ENCODE peak calls at places on chromosome 6, in ten cellular contexts. B is lower lobe of right lung, F is fibroblast of lung, U is astrocyte of the cerebellum, O is PC-3, Y is prostate gland, S is astrocyte of the spinal cord, A is AG04450, D is BE2C, T is tibial artery. X is an unnamed sample.

GRCh38 chr6:168643401-168643800 is 202.4 kb downstream of the SMOC2 start:
- DNase-seq in U (no peak), Y (no peak), B (no peak), T (no peak), O (no peak), S (no peak), A (no peak), D (no peak), F (no peak), X (no peak)

GRCh38 chr6:1153696-1154245 is 158.1 kb upstream of the FOXQ1 start:
- DNase-seq in Y (no peak), F (no peak), O (no peak), A (no peak), T (no peak), D (no peak), U (no peak), S (no peak), B (no peak), X (no peak)

GRCh38 chr6:36029464-36029863 is 1.9 kb downstream of the MAPK14 start:
- DNase-seq in U (peak), Y (peak), S (peak), F (peak), D (no peak), T (no peak), O (peak), A (peak), B (no peak), X (no peak)

GRCh38 chr6:89375427-89375868 is 22.9 kb upstream of the UBE2J1 start:
- DNase-seq in Y (peak), B (peak), S (no peak), T (no peak), U (no peak), O (peak), D (peak), F (no peak), A (no peak), X (peak)

GRCh38 chr6:158763440-158764187 is 55.6 kb downstream of the EZR start:
- DNase-seq in S (no peak), A (no peak), Y (no peak), B (no peak), F (no peak), D (no peak), T (no peak), U (no peak), O (no peak), X (no peak)

GRCh38 chr6:12716298-12716853 is at the start of gene PHACTR1:
- DNase-seq in D (no peak), B (no peak), S (no peak), Y (no peak), O (no peak), F (no peak), A (no peak), U (no peak), T (no peak), X (no peak)

GRCh38 chr6:149563203-149563927 is 2.8 kb upstream of the GINM1 start:
- DNase-seq in S (peak), A (peak), D (no peak), F (peak), Y (no peak), B (no peak), U (peak), T (no peak), O (peak), X (no peak)

GRCh38 chr6:112400282-112400681 is 53.2 kb downstream of the RFPL4B start:
- DNase-seq in T (no peak), O (no peak), F (no peak), B (no peak), A (no peak), Y (no peak), S (no peak), D (no peak), U (no peak), X (no peak)

GRCh38 chr6:53627391-53628218 is 38.0 kb downstream of the KLHL31 start:
- DNase-seq in U (no peak), S (no peak), O (no peak), B (no peak), D (no peak), Y (peak), A (no peak), T (no peak), F (no peak), X (no peak)

GRCh38 chr6:132780770-132781371 is 17.6 kb downstream of the SLC18B1 start:
- DNase-seq in O (peak), Y (no peak), T (no peak), F (peak), A (no peak), D (no peak), S (peak), B (no peak), U (peak), X (no peak)

GRCh38 chr6:45569210-45569945 is 191.6 kb upstream of the SUPT3H start:
- DNase-seq in T (no peak), O (no peak), D (no peak), S (no peak), B (peak), U (no peak), F (peak), Y (no peak), A (no peak), X (no peak)

GRCh38 chr6:135830452-135830851 is 21.0 kb upstream of the PDE7B start:
- DNase-seq in O (peak), Y (no peak), D (no peak), B (no peak), T (no peak), A (peak), U (peak), F (peak), S (peak), X (no peak)

GRCh38 chr6:26217714-26218075 is 130.5 kb downstream of the HFE start:
- DNase-seq in D (no peak), O (peak), U (no peak), S (peak), F (peak), A (no peak), B (no peak), Y (no peak), T (no peak), X (no peak)

GRCh38 chr6:151065027-151065815 is 174.5 kb upstream of the AKAP12 start:
- DNase-seq in U (no peak), F (peak), B (no peak), Y (no peak), A (no peak), S (no peak), T (peak), O (no peak), D (no peak), X (no peak)

GRCh38 chr6:89500486-89501020 is 67.6 kb downstream of the ANKRD6 start:
- DNase-seq in Y (no peak), D (no peak), S (no peak), T (no peak), A (no peak), O (no peak), B (no peak), U (no peak), F (no peak), X (no peak)

GRCh38 chr6:56004421-56004820 is 129.0 kb upstream of the BMP5 start:
- DNase-seq in F (peak), A (no peak), U (no peak), B (no peak), T (no peak), S (peak), Y (no peak), D (no peak), O (peak), X (no peak)

GRCh38 chr6:125002090-125002741 is 40.0 kb downstream of the RNF217 start:
- DNase-seq in F (peak), S (peak), B (no peak), T (no peak), A (no peak), O (no peak), Y (no peak), D (no peak), U (no peak), X (no peak)

GRCh38 chr6:156899532-156899931 is 122.4 kb downstream of the ARID1B start:
- DNase-seq in O (no peak), F (no peak), A (no peak), S (no peak), D (no peak), T (no peak), Y (no peak), B (no peak), U (no peak), X (no peak)

GRCh38 chr6:131456565-131456964 is 116.5 kb upstream of the ARG1 start:
- DNase-seq in F (no peak), T (no peak), U (no peak), B (no peak), O (no peak), Y (no peak), S (no peak), A (no peak), D (no peak), X (no peak)

GRCh38 chr6:80543598-80544181 is 437.2 kb downstream of the BCKDHB start:
- DNase-seq in Y (no peak), A (no peak), D (no peak), B (no peak), S (peak), F (peak), O (peak), U (no peak), T (no peak), X (no peak)

GRCh38 chr6:110357298-110357695 is 852 bp downstream of the METTL24 start:
- DNase-seq in S (no peak), A (no peak), Y (no peak), U (no peak), D (no peak), B (no peak), F (no peak), O (no peak), T (no peak), X (no peak)
- H3K4me3 ChIP-seq in S (peak), A (peak), Y (peak), U (peak), D (no peak), B (peak), F (peak), O (no peak), T (peak), X (no peak)

DNA sequence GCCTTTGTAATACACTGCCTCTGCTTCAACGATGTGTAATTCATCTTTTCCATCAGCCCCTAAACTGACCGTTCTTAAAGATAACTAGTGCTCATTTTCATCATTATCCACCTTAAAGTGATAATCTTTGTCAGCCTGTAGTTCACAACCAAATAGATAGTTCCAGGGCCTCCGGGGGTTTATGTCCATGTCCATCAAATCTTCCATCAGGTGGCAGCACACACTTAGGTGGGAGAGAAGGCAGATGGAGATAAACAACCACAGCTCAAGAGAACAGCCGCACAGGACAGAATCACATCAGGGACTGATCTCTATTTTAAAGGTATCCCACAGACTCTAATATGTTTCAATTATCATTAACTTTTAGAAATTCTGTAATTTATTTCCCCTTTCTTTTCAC is 90.9 kb downstream of the LMBRD1 start:
- DNase-seq in Y (no peak), B (no peak), O (no peak), D (peak), S (no peak), T (no peak), A (no peak), F (no peak), U (no peak), X (no peak)
- TF ChIP-seq CTCF in Y (no peak), B (no peak), O (no peak), D (peak), S (no peak), T (no peak), A (no peak), F (no peak), U (no peak), X (no peak)

GRCh38 chr6:118708736-118709135 is 57.3 kb upstream of the CEP85L start:
- DNase-seq in A (no peak), T (no peak), F (peak), Y (no peak), O (peak), U (no peak), S (no peak), B (no peak), D (no peak), X (no peak)
- H3K4me3 ChIP-seq in A (peak), T (peak), F (peak), Y (peak), O (peak), U (peak), S (peak), B (peak), D (peak), X (peak)

GRCh38 chr6:152816055-152816454 is 65.5 kb downstream of the VIP start:
- DNase-seq in T (no peak), O (no peak), D (peak), F (no peak), S (no peak), A (no peak), Y (no peak), B (no peak), U (no peak), X (no peak)

GRCh38 chr6:152824666-152825065 is 74.1 kb downstream of the VIP start:
- DNase-seq in T (no peak), A (no peak), F (no peak), U (no peak), S (no peak), D (no peak), O (no peak), Y (no peak), B (no peak), X (no peak)

GRCh38 chr6:152821525-152821924 is 70.9 kb downstream of the VIP start:
- DNase-seq in T (no peak), Y (no peak), D (no peak), B (no peak), O (no peak), A (no peak), S (no peak), F (no peak), U (no peak), X (no peak)
- TF ChIP-seq CTCF in T (no peak), Y (no peak), D (peak), B (no peak), O (no peak), A (no peak), S (no peak), F (no peak), U (no peak), X (no peak)

GRCh38 chr6:106518748-106519147 is 110.5 kb downstream of the RTN4IP1 start:
- DNase-seq in T (no peak), S (no peak), A (no peak), D (no peak), Y (no peak), U (no peak), B (no peak), F (no peak), O (no peak), X (no peak)

GRCh38 chr6:106517699-106518098 is 111.6 kb downstream of the RTN4IP1 start:
- DNase-seq in S (peak), A (no peak), T (no peak), F (no peak), Y (no peak), U (no peak), D (no peak), B (no peak), O (no peak), X (no peak)

GRCh38 chr6:106522557-106522956 is 106.7 kb downstream of the RTN4IP1 start:
- DNase-seq in B (no peak), A (no peak), S (no peak), F (no peak), Y (no peak), T (no peak), O (no peak), U (no peak), D (no peak), X (no peak)

GRCh38 chr6:106520711-106521367 is 108.5 kb downstream of the RTN4IP1 start:
- DNase-seq in D (no peak), B (peak), S (no peak), F (no peak), Y (no peak), T (no peak), U (no peak), O (no peak), A (no peak), X (peak)

GRCh38 chr6:106519460-106520394 is 109.6 kb downstream of the RTN4IP1 start:
- DNase-seq in A (peak), S (peak), D (no peak), O (peak), U (peak), T (no peak), F (peak), Y (peak), B (peak), X (peak)
- H3K4me3 ChIP-seq in A (no peak), S (peak), D (no peak), O (peak), U (peak), T (no peak), F (no peak), Y (no peak), B (no peak), X (peak)

DNA sequence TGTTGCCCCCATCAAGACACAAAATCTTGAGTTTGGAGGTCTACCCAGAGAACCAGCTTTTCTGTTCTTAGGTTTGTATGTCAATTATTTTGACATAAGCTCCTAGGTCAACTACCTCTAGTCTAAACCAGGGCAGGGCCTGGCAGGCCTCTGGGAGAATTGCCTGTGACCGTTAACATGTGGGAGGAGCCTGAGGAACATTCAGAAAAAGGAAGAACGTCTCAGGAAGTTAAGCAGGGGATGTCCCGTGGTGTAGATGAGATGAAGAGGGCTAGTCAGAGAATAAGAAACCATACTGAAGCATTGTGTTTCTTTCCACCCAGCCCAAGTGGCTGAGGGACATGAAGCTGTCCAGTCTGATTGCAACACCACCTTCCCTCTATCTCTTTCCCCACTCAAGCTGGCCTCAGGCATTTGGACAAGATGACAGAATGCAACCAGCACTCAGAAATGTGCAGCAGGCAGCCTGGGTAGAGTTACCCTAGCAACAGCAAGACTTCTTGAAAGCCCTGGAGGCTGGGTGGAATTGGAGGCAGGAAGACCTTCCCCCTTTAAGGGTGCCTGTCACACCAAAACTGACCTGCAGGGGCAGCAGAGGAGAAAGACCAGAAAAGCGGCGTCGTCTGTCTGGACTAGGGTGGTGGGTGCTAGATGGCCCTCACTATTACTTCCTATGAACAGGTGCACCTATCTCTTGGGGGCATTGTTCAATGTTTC is 186.2 kb downstream of the UNC5CL start:
- DNase-seq in D (peak), A (no peak), U (no peak), T (no peak), Y (no peak), F (no peak), S (no peak), B (no peak), O (peak), X (no peak)
- TF ChIP-seq CTCF in D (peak), A (peak), U (peak), T (no peak), Y (no peak), F (peak), S (peak), B (peak), O (peak), X (peak)

GRCh38 chr6:106730672-106731071 is 101.3 kb downstream of the QRSL1 start:
- DNase-seq in O (no peak), A (no peak), S (no peak), D (no peak), B (no peak), U (peak), F (no peak), T (no peak), Y (no peak), X (no peak)
- H3K4me3 ChIP-seq in O (no peak), A (no peak), S (no peak), D (no peak), B (no peak), U (no peak), F (no peak), T (no peak), Y (no peak), X (no peak)

GRCh38 chr6:69937402-69938131 is 71.2 kb downstream of the COL19A1 start:
- DNase-seq in Y (no peak), F (no peak), B (no peak), A (no peak), O (no peak), D (no peak), T (no peak), S (no peak), U (no peak), X (no peak)

GRCh38 chr6:69942485-69942884 is 76.1 kb downstream of the COL19A1 start:
- DNase-seq in B (no peak), U (no peak), O (no peak), S (no peak), A (no peak), F (no peak), T (no peak), Y (no peak), D (no peak), X (no peak)

GRCh38 chr6:69933239-69933638 is 66.9 kb downstream of the COL19A1 start:
- DNase-seq in B (no peak), A (no peak), Y (no peak), D (no peak), T (no peak), O (no peak), S (no peak), U (no peak), F (no peak), X (no peak)

GRCh38 chr6:69935079-69935478 is 68.7 kb downstream of the COL19A1 start:
- DNase-seq in T (no peak), Y (no peak), F (no peak), U (no peak), D (no peak), O (no peak), S (no peak), A (no peak), B (no peak), X (no peak)

DNA sequence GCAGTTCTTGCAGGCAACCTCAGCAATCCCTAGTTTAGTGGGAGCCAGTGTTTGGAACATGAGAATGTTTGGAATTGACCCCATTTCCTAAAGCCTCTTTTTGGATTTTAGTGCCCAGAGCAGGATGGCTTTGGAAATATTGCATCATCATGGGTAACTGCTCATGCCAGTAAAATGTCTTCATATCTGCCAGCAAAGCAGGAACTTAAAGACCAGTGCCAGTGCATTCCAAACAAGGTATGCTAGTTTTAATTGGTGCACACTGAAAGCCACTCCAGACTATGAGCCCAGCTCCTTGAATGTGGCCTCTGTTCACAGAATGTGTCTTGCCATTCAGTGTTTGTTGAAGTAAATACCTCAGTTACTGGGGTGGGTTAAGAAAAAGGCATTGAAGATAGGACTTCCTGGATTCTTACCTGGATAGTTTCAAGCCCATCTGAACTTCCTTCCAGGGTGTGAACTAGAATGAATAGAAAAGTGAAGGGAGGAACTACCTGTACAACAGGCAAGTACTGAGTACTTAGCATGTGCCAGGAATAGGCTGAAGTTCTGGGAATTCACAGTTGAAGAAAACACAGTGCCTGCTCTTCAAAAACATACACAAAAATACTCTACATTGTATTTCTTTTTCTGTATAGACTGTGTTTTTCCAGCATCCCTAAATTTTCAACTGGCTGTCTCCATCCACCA is 70.5 kb downstream of the COL19A1 start:
- DNase-seq in B (no peak), A (no peak), O (no peak), D (no peak), Y (peak), S (peak), U (no peak), F (peak), T (no peak), X (no peak)
- TF ChIP-seq CTCF in B (no peak), A (no peak), O (no peak), D (no peak), Y (no peak), S (no peak), U (no peak), F (no peak), T (no peak), X (no peak)